ENCODE peak calls at places on chromosomes 3 and 15, in ten cellular contexts. M, E, T, Z, H, D, I, P, Q and A are unnamed samples.

GRCh38 chr3:171132873-171133272 is 106.4 kb upstream of the SLC2A2 start:
- DNase-seq in T (no peak), I (no peak), Q (no peak), D (no peak), P (no peak), M (no peak), Z (peak), H (no peak), E (peak), A (no peak)

GRCh38 chr3:8982509-8982908 is 19.2 kb upstream of the RAD18 start:
- DNase-seq in M (no peak), Z (no peak), E (peak), Q (no peak), D (no peak), H (no peak), P (no peak), I (no peak), T (no peak), A (no peak)

GRCh38 chr3:123096701-123097100 is 29.9 kb downstream of the PDIA5 start:
- DNase-seq in H (no peak), D (no peak), I (no peak), E (peak), P (peak), T (no peak), Z (peak), Q (peak), M (no peak), A (no peak)

GRCh38 chr3:54122046-54122801 is at the start of gene CACNA2D3:
- DNase-seq in I (no peak), T (peak), H (peak), Z (peak), D (peak), E (no peak), Q (peak), P (no peak), M (peak), A (no peak)

GRCh38 chr3:111589303-111590095 is 5.6 kb downstream of the ZBED2 start:
- DNase-seq in Z (peak), P (no peak), H (no peak), I (no peak), E (peak), Q (no peak), T (no peak), M (no peak), D (no peak), A (no peak)

GRCh38 chr3:70042683-70043082 is 43.1 kb downstream of the SAMMSON start:
- DNase-seq in T (no peak), D (no peak), E (no peak), M (no peak), I (no peak), Q (no peak), H (no peak), Z (no peak), P (no peak), A (no peak)

GRCh38 chr3:113532698-113533533 is 561 bp downstream of the SIDT1 start:
- DNase-seq in Q (peak), Z (no peak), T (peak), D (peak), E (no peak), P (peak), I (no peak), M (peak), H (peak), A (peak)

GRCh38 chr3:158830391-158830790 is 28.5 kb downstream of the MFSD1 start:
- DNase-seq in Z (peak), Q (no peak), I (no peak), M (no peak), H (no peak), P (no peak), D (no peak), E (peak), T (no peak), A (no peak)

GRCh38 chr3:46934508-46935167 is 41.9 kb downstream of the CCDC12 start:
- DNase-seq in H (peak), P (no peak), D (no peak), I (no peak), M (no peak), Q (peak), Z (peak), T (no peak), E (no peak), A (no peak)

GRCh38 chr3:14538451-14539088 is 1.6 kb downstream of the GRIP2 start:
- DNase-seq in D (no peak), I (no peak), Q (no peak), T (no peak), Z (no peak), E (no peak), P (no peak), M (no peak), H (peak), A (no peak)

GRCh38 chr3:47000198-47000815 is 20.8 kb downstream of the NBEAL2 start:
- DNase-seq in M (no peak), Z (peak), Q (no peak), T (no peak), D (no peak), P (no peak), H (peak), I (no peak), E (peak), A (no peak)

GRCh38 chr3:79002465-79003372 is 765.1 kb downstream of the ROBO1 start:
- DNase-seq in Q (no peak), P (no peak), I (no peak), H (no peak), T (no peak), M (no peak), Z (no peak), E (no peak), D (no peak), A (no peak)

GRCh38 chr3:77871436-77871835 is 831.5 kb downstream of the ROBO2 start:
- DNase-seq in P (no peak), D (no peak), H (no peak), I (no peak), M (no peak), E (no peak), Q (no peak), Z (no peak), T (no peak), A (no peak)

GRCh38 chr3:126541628-126542339 is 16.9 kb downstream of the C3orf22 start:
- DNase-seq in P (peak), E (no peak), D (no peak), I (no peak), H (peak), Q (no peak), M (no peak), Z (no peak), T (peak), A (no peak)

GRCh38 chr3:185470323-185470722 is 28.5 kb downstream of the TMEM41A start:
- DNase-seq in D (peak), M (no peak), P (no peak), T (peak), I (no peak), E (no peak), H (no peak), Z (no peak), Q (no peak), A (no peak)

DNA sequence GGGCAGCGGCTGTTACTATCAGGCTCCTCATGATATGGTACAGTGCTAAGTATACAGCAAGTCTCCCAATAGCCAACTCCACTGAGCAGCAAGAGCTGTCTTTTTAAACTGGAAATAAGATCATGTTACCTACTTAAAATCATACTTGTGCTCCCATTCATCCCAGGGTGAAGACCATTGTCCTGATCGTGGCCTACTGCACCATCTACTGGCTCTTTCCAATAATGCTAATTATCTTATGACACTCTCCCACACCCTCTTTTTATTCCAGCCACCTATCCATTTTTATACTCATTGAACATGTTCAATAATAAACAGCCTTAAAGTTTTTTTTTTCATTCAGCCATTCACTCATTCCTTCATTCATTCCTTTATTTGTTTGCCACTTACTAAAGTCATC is 117.7 kb downstream of the GBE1 start:
- DNase-seq in Z (no peak), H (no peak), T (no peak), I (peak), M (peak), D (peak), Q (no peak), E (peak), P (no peak), A (no peak)
- TF ChIP-seq CTCF in Z (peak), H (peak), T (peak), I (no peak), M (no peak), D (peak), Q (peak), E (peak), P (no peak), A (no peak)

DNA sequence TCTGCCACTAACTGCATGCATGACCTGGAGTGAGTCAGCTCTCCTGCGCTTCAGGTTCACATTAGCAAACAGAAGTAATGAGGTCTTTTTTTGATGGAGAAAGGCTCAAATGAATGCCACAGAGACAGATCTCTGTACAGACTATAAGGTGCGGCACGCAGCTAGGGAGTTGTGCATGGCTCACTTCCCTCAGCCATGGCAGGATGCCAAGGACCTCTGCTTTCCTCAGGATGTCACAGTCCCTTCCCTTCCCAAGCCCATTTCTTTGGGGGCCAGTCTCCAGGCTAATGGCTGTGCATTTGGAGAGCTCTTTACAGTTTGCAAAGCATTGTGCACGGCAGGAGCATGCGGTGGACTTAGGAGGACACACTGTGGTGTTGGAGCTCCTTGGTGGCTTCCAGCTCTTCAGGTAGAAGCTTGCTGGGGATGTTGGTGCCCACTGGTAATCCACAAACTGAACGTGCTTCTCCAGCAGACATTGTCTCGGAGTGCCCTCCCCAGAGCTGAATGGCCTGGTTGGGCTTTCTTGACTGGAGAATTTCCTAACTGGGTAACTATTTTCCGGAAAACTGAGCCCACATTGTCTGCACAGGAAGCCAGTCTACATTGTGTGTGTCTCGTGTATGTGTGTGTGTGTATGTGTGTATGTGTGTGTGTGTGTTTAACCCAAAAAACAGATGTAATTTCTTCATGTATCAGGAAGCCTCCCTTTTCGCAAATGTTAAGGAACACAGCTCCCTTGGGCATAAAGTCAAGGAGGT is 172.5 kb upstream of the TLE3 start:
- DNase-seq in Z (no peak), H (no peak), Q (peak), D (no peak), E (no peak), I (no peak), P (no peak), M (no peak), T (no peak), A (no peak)
- TF ChIP-seq CTCF in Z (no peak), H (no peak), Q (no peak), D (no peak), E (no peak), I (no peak), P (no peak), M (no peak), T (no peak), A (no peak)

DNA sequence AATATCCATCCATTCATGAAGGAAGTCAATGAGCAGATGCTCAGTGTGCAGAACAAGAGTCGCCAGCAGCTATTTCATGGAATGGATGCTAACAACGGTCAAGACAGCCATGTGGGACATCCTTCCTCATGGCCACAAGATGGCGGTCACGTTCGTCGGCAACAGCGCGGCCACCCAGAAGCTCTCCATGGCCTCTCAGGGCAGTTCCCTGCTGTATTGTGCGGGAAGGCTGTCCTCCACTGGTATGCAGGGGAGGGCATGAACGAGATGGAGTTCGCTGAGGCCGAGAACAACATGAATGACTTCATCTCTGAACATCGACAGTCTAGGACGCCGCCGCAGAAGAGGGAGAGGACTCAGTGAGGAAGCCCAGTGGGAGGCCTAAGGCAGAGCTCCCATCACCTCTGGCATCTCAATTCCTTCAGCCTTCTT is 208.3 kb downstream of the TJP1 start:
- DNase-seq in T (peak), H (no peak), Q (no peak), Z (no peak), D (peak), P (no peak), E (no peak), M (peak), I (peak), A (no peak)
- TF ChIP-seq CTCF in T (peak), H (no peak), Q (no peak), Z (no peak), D (peak), P (no peak), E (no peak), M (peak), I (peak), A (no peak)

GRCh38 chr15:70875001-70875782 is 17.0 kb downstream of the THAP10 start:
- DNase-seq in E (peak), I (no peak), H (no peak), M (no peak), Z (no peak), T (no peak), Q (peak), D (peak), P (no peak), A (no peak)
- TF ChIP-seq CTCF in E (peak), I (peak), H (peak), M (peak), Z (peak), T (peak), Q (peak), D (peak), P (no peak), A (no peak)

GRCh38 chr3:186784820-186785516 is 1.6 kb downstream of the EIF4A2 start:
- DNase-seq in H (no peak), Z (no peak), I (no peak), Q (no peak), D (no peak), T (no peak), P (no peak), E (no peak), M (peak), A (no peak)
- TF ChIP-seq CTCF in H (no peak), Z (no peak), I (no peak), Q (no peak), D (no peak), T (no peak), P (no peak), E (no peak), M (no peak), A (no peak)

GRCh38 chr3:149765762-149766334 is 13.6 kb upstream of the COMMD2 start:
- DNase-seq in M (peak), Z (peak), I (no peak), E (peak), D (peak), Q (no peak), H (no peak), P (no peak), T (no peak), A (no peak)
- TF ChIP-seq CTCF in M (peak), Z (peak), I (peak), E (peak), D (peak), Q (no peak), H (peak), P (no peak), T (peak), A (peak)

GRCh38 chr15:68631621-68632051 is 52.8 kb downstream of the CORO2B start:
- DNase-seq in Q (no peak), P (no peak), I (no peak), H (no peak), T (peak), E (no peak), Z (no peak), D (peak), M (no peak), A (no peak)
- TF ChIP-seq CTCF in Q (no peak), P (no peak), I (peak), H (no peak), T (peak), E (no peak), Z (no peak), D (peak), M (no peak), A (no peak)

GRCh38 chr15:40697916-40698315 is 2.9 kb downstream of the RAD51 start:
- DNase-seq in Q (no peak), D (no peak), M (no peak), E (no peak), H (no peak), T (no peak), Z (no peak), P (no peak), I (no peak), A (no peak)

GRCh38 chr15:40696228-40696627 is 1.3 kb downstream of the RAD51 start:
- DNase-seq in H (no peak), T (no peak), Q (no peak), P (no peak), I (no peak), Z (no peak), M (peak), E (no peak), D (no peak), A (no peak)

GRCh38 chr15:40706121-40706520 is 11.1 kb downstream of the RAD51 start:
- DNase-seq in M (no peak), T (no peak), Z (no peak), P (no peak), Q (no peak), H (no peak), D (no peak), E (no peak), I (no peak), A (no peak)

GRCh38 chr15:40702077-40702476 is 7.1 kb downstream of the RAD51 start:
- DNase-seq in E (peak), I (no peak), M (peak), D (no peak), Z (no peak), H (no peak), Q (no peak), P (no peak), T (no peak), A (no peak)
- TF ChIP-seq CTCF in E (peak), I (peak), M (no peak), D (peak), Z (peak), H (no peak), Q (no peak), P (no peak), T (peak), A (no peak)

DNA sequence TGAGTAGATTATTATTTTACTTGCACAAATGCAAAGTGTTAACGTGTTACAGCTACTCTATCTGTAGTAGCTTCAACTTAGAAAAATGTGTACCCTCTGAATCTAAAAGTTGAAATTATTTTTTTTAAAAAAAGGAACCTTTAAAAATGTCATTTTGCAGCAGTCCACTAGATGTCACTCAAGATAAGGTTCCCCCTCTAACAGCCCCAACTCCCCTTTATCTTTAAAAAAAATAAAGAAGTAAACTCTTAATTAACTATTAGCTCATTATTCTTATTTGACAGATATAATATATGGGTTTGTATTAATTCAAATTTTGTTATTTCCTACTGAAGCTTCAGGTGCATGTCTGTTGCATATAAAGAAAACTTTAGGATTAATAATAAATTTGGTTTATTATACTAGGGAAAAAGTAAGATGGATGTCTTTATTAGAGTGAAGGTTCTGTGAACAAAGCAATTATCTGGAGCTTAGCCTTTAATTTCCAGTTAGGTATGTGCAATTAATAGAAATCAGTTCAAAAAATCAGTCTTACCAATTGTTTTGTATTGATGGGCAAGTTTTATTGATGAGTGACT is 288.5 kb downstream of the VGLL3 start:
- DNase-seq in D (peak), P (no peak), I (no peak), T (no peak), M (peak), Z (peak), Q (no peak), E (peak), H (no peak), A (no peak)
- TF ChIP-seq CTCF in D (peak), P (no peak), I (no peak), T (peak), M (peak), Z (peak), Q (no peak), E (peak), H (peak), A (peak)

DNA sequence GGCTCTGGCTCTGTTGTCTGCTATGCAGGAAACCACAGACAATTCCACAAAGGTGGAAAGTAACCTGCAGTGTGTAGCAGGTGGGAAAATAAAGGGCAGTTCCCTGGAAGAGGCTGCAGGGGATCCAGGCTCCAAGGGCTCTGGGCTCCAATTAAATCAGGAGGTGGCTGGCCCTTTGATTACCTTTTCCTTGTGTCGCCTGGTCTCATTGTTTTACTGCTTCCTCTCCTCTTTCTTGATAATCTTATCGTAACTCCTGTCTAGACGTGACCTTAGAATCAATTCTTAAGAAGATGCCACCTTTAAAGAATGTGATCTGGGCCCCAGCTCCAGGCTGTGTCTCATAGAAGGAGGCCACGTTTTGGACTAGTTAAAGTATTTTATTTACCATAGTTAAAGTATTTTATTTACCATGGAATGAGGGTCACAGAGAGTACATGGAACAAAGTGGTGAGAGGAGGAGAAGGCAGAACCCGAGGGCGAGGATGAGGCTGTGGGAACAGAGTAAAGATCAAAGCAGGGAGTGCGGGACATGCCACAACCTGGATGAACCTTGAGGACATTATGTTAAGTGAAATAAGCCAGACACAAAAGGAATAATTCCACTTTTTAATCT is 237.5 kb upstream of the STT3B start:
- DNase-seq in P (no peak), Z (no peak), M (no peak), Q (no peak), I (no peak), D (peak), H (no peak), T (peak), E (no peak), A (no peak)
- TF ChIP-seq CTCF in P (no peak), Z (no peak), M (no peak), Q (no peak), I (no peak), D (no peak), H (no peak), T (peak), E (no peak), A (no peak)